ENCODE peak calls at places on chromosome 17, in ten cellular contexts. R is CD4-positive, alpha-beta memory T cell; S is endodermal cell; P is SK-N-SH; C is esophagus muscularis mucosa; A is thoracic aorta; M is tibial artery; X is effector memory CD4-positive, alpha-beta T cell; K is choroid plexus epithelial cell; U is AG09309. W is an unnamed sample.

GRCh38 chr17:82282239-82283207 is 9.0 kb upstream of the CSNK1D start:
- DNase-seq in A (no peak), R (no peak), M (no peak), X (no peak), C (no peak), K (no peak), U (no peak), P (no peak), S (no peak), W (no peak)

GRCh38 chr17:81118308-81119221 is 46.7 kb upstream of the PVALEF start:
- DNase-seq in C (no peak), K (no peak), R (no peak), M (no peak), U (no peak), S (peak), X (no peak), A (no peak), P (no peak), W (no peak)

GRCh38 chr17:16243385-16243784 is 26.4 kb downstream of the PIGL start:
- DNase-seq in C (no peak), R (no peak), S (peak), A (no peak), K (no peak), U (no peak), M (no peak), X (no peak), P (no peak), W (no peak)

GRCh38 chr17:8123695-8124349 is at the start of gene HES7:
- DNase-seq in U (no peak), C (no peak), A (no peak), M (no peak), R (no peak), X (no peak), P (peak), S (peak), K (no peak), W (peak)

GRCh38 chr17:48835971-48836370 is 5.1 kb downstream of the CALCOCO2 start:
- DNase-seq in X (no peak), M (no peak), K (no peak), S (no peak), U (no peak), P (no peak), R (peak), A (no peak), C (no peak), W (no peak)

GRCh38 chr17:37083461-37083860 is 134.7 kb downstream of the AATF start:
- DNase-seq in M (no peak), X (no peak), S (peak), P (no peak), A (no peak), K (no peak), R (no peak), U (no peak), C (no peak), W (no peak)

GRCh38 chr17:82367724-82368524 is 3.6 kb upstream of the UTS2R start:
- DNase-seq in A (no peak), X (no peak), R (no peak), C (no peak), P (peak), U (no peak), M (no peak), S (peak), K (no peak), W (no peak)

GRCh38 chr17:57516290-57517215 is 228.5 kb downstream of the CCDC182 start:
- DNase-seq in C (no peak), X (no peak), M (no peak), A (no peak), S (no peak), R (no peak), U (peak), K (no peak), P (no peak), W (no peak)

GRCh38 chr17:40510328-40510648 is 8.9 kb upstream of the TNS4 start:
- DNase-seq in P (no peak), K (peak), C (no peak), R (no peak), A (no peak), U (no peak), M (no peak), X (no peak), S (peak), W (peak)

GRCh38 chr17:4833178-4833940 is at the start of gene MINK1:
- DNase-seq in A (peak), K (peak), U (peak), P (peak), C (peak), X (peak), M (peak), S (peak), R (peak), W (peak)

GRCh38 chr17:35743911-35744328 is 9.1 kb downstream of the GAS2L2 start:
- DNase-seq in A (no peak), R (no peak), S (peak), M (no peak), K (peak), U (no peak), X (no peak), P (peak), C (no peak), W (peak)

GRCh38 chr17:42389902-42390301 is 1.7 kb upstream of the STAT3 start:
- DNase-seq in A (no peak), R (no peak), U (no peak), C (no peak), M (no peak), S (peak), X (no peak), P (no peak), K (no peak), W (no peak)

GRCh38 chr17:49986396-49987289 is 8.4 kb downstream of the DLX3 start:
- DNase-seq in U (no peak), R (no peak), A (no peak), C (no peak), M (no peak), S (peak), X (no peak), K (no peak), P (peak), W (no peak)

GRCh38 chr17:72615627-72615991 is 476.9 kb downstream of the SLC39A11 start:
- DNase-seq in U (no peak), R (no peak), X (no peak), C (no peak), K (no peak), M (no peak), A (no peak), P (no peak), S (no peak), W (no peak)

GRCh38 chr17:16314189-16314588 is 39.1 kb downstream of the CENPV start:
- DNase-seq in K (no peak), X (no peak), R (no peak), P (no peak), M (no peak), A (no peak), C (no peak), S (no peak), U (no peak), W (no peak)

GRCh38 chr17:37430051-37430591 is 23.4 kb downstream of the TADA2A start:
- DNase-seq in M (no peak), R (no peak), U (no peak), S (no peak), C (no peak), K (peak), A (no peak), P (no peak), X (no peak), W (no peak)

GRCh38 chr17:79842656-79843474 is 3.6 kb upstream of the CBX4 start:
- DNase-seq in A (no peak), M (no peak), C (no peak), S (peak), U (no peak), R (peak), K (no peak), P (peak), X (no peak), W (peak)

GRCh38 chr17:43778337-43779144 is at the start of gene DUSP3:
- DNase-seq in S (peak), M (peak), A (peak), U (peak), R (peak), X (peak), P (peak), C (peak), K (peak), W (peak)

GRCh38 chr17:68182940-68183551 is 64.8 kb upstream of the AMZ2 start:
- DNase-seq in X (peak), U (no peak), R (peak), S (peak), M (no peak), C (no peak), P (no peak), A (no peak), K (no peak), W (no peak)

GRCh38 chr17:50848039-50848438 is 12.7 kb downstream of the WFIKKN2 start:
- DNase-seq in P (no peak), K (no peak), M (no peak), X (no peak), R (no peak), S (peak), C (peak), A (no peak), U (no peak), W (no peak)

GRCh38 chr17:75490173-75490743 is 25.1 kb downstream of the CASKIN2 start:
- DNase-seq in P (peak), K (no peak), A (no peak), C (no peak), M (no peak), S (no peak), R (no peak), U (no peak), X (no peak), W (no peak)

GRCh38 chr17:4892499-4893221 is 6.7 kb upstream of the C17orf107 start:
- DNase-seq in S (peak), R (no peak), U (no peak), A (no peak), C (no peak), P (no peak), M (no peak), K (no peak), X (no peak), W (no peak)

GRCh38 chr17:4156750-4157381 is 13.9 kb downstream of the CYB5D2 start:
- DNase-seq in U (no peak), A (no peak), M (no peak), K (no peak), R (no peak), X (no peak), C (no peak), P (no peak), S (peak), W (no peak)

GRCh38 chr17:58783380-58783779 is 27.7 kb downstream of the PPM1E start:
- DNase-seq in R (no peak), C (no peak), A (no peak), K (no peak), S (no peak), X (no peak), U (no peak), P (no peak), M (no peak), W (peak)

GRCh38 chr17:79517812-79518211 is 93.0 kb downstream of the RBFOX3 start:
- DNase-seq in A (no peak), C (no peak), R (no peak), S (no peak), M (no peak), P (peak), X (no peak), U (no peak), K (no peak), W (no peak)

DNA sequence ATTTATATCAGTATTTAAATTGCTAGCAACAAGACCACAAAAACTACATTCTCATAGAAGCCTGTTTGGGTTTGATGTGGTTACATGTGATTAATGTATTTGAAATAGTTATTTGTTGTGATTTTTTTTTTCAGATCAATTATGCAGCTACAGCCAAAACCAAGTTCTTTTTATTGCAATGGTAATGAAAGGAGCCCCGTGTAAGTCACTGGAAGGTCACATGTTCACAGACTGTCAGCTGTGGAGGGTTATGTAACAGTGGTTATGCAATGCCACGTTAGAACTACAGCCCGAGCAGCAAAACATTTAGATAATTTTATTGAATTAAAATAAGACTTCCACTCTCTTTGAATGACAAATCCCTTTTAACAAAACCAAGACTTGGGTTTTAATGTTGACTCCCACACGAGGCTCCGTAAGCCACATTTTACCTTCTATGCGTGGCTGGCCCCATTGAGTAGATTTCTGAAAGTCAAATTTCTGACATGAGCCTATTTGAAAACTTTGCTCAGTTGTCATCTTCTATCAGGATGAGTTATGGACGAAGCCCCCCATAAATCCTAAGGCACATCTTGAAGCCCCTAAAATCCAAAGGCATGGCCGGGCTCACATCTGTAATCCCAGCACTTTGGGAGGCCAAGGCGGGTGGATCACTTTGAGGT is 41.8 kb upstream of the SEC14L1 start:
- DNase-seq in U (peak), A (no peak), S (no peak), K (peak), R (peak), M (peak), X (no peak), P (no peak), C (no peak), W (peak)
- H3K4me3 ChIP-seq in U (no peak), A (no peak), S (no peak), K (no peak), R (no peak), M (no peak), X (no peak), P (no peak), C (no peak), W (no peak)

GRCh38 chr17:7024402-7024785 is 1.5 kb downstream of the BCL6B start:
- DNase-seq in R (no peak), S (peak), A (no peak), M (no peak), C (no peak), K (no peak), X (no peak), P (no peak), U (no peak), W (no peak)

GRCh38 chr17:7022791-7023571 is at the start of gene BCL6B:
- DNase-seq in K (no peak), X (no peak), P (no peak), C (no peak), A (no peak), U (no peak), M (no peak), S (peak), R (no peak), W (no peak)

GRCh38 chr17:7021993-7022778 is 664 bp upstream of the BCL6B start:
- DNase-seq in X (peak), M (peak), U (no peak), A (no peak), C (peak), S (peak), R (peak), P (peak), K (peak), W (peak)

GRCh38 chr17:7025240-7025639 is 2.4 kb downstream of the BCL6B start:
- DNase-seq in M (no peak), X (no peak), S (peak), U (no peak), P (no peak), C (no peak), A (no peak), K (no peak), R (no peak), W (no peak)

GRCh38 chr17:7023576-7024401 is 939 bp downstream of the BCL6B start:
- DNase-seq in X (peak), S (peak), A (no peak), U (no peak), R (peak), C (peak), K (peak), M (peak), P (peak), W (peak)
- H3K4me3 ChIP-seq in X (peak), S (no peak), A (peak), U (no peak), R (no peak), C (peak), K (peak), M (peak), P (no peak), W (peak)

GRCh38 chr17:10013360-10014112 is 108.5 kb upstream of the RCVRN start:
- DNase-seq in U (no peak), X (no peak), M (no peak), S (no peak), P (no peak), K (no peak), R (no peak), C (no peak), A (no peak), W (peak)
- H3K4me3 ChIP-seq in U (no peak), X (no peak), M (no peak), S (no peak), P (no peak), K (no peak), R (no peak), C (no peak), A (no peak), W (no peak)

GRCh38 chr17:67121317-67121887 is 77.0 kb downstream of the CACNG1 start:
- DNase-seq in R (no peak), U (no peak), S (no peak), P (no peak), M (no peak), C (no peak), A (no peak), X (no peak), K (no peak), W (no peak)
- H3K4me3 ChIP-seq in R (no peak), U (no peak), S (no peak), P (no peak), M (no peak), C (no peak), A (no peak), X (no peak), K (no peak), W (no peak)

GRCh38 chr17:78357177-78357586 is 2.7 kb downstream of the SOCS3 start:
- DNase-seq in U (no peak), M (no peak), S (no peak), R (no peak), P (peak), A (no peak), C (no peak), K (peak), X (no peak), W (peak)
- H3K4me3 ChIP-seq in U (peak), M (peak), S (peak), R (peak), P (peak), A (peak), C (peak), K (peak), X (peak), W (peak)

W was measured in cardiac fibroblast.